ENCODE peak calls at places on chromosome 9, in nine cellular contexts. G, L, O, Q, P, W, I, R and Y are unnamed samples.

GRCh38 chr9:134396825-134397224 is 70.6 kb downstream of the RXRA start:
- DNase-seq in O (peak; percentile 20), I (peak; percentile 23), Q (no peak), R (no peak), W (no peak), L (no peak), G (no peak), P (no peak), Y (peak; percentile 45)

GRCh38 chr9:93093449-93094293 is 2.3 kb upstream of the CARD19 start:
- DNase-seq in L (no peak), O (no peak), G (no peak), Q (no peak), W (peak; percentile 58), I (no peak), P (no peak), R (no peak), Y (no peak)

GRCh38 chr9:113150670-113151591 is at the start of gene SLC31A2:
- DNase-seq in L (peak; percentile 82), Q (peak; percentile 93), O (peak; percentile 84), I (peak; percentile 79), R (peak; percentile 76), G (peak; percentile 90), P (peak; percentile 71), W (peak; percentile 94), Y (peak; percentile 68)

GRCh38 chr9:123450096-123450495 is 94.1 kb downstream of the CRB2 start:
- DNase-seq in P (no peak), O (no peak), W (no peak), I (no peak), L (no peak), R (no peak), Q (no peak), G (no peak), Y (no peak)

GRCh38 chr9:97923529-97924108 is 1.3 kb upstream of the TRMO start:
- DNase-seq in P (peak; percentile 59), O (peak; percentile 69), R (peak; percentile 88), L (peak; percentile 69), I (no peak), G (peak; percentile 88), W (peak; percentile 85), Q (peak; percentile 73), Y (peak; percentile 84)

GRCh38 chr9:127158995-127159801 is 36.8 kb upstream of the ANGPTL2 start:
- DNase-seq in Q (no peak), G (peak; percentile 93), W (peak; percentile 77), I (no peak), O (no peak), L (no peak), R (peak; percentile 87), P (peak; percentile 89), Y (peak; percentile 13)

GRCh38 chr9:77714077-77714549 is 66.0 kb upstream of the GNA14 start:
- DNase-seq in R (no peak), O (no peak), G (peak; percentile 19), Q (no peak), P (peak; percentile 49), L (no peak), I (no peak), W (no peak), Y (peak; percentile 14)

GRCh38 chr9:68685770-68686169 is 19.3 kb upstream of the PIP5K1B start:
- DNase-seq in W (no peak), L (no peak), R (no peak), O (no peak), Q (no peak), P (no peak), G (peak; percentile 40), I (no peak), Y (no peak)